ENCODE peak calls at places on chromosomes 6 and 20, in seven cellular contexts. I is WTC11, K is GM12878, E is K562, S is HCT116, F is HepG2, T is H1. X is an unnamed sample.
A peak's percentile ranks its signal among the peaks of the same experiment; 100 is the strongest.

GRCh38 chr6:150306290-150306689 is 62.5 kb upstream of the IYD start:
- DNase-seq in T (no peak), K (no peak), S (no peak), I (no peak), E (no peak), F (no peak), X (no peak)

GRCh38 chr6:136011475-136011874 is 160.0 kb downstream of the PDE7B start:
- DNase-seq in I (no peak), E (no peak), F (no peak), T (no peak), K (no peak), S (no peak), X (no peak)

GRCh38 chr20:62921119-62921687 is 5.1 kb downstream of the DIDO1 start:
- DNase-seq in K (no peak), T (no peak), F (peak; percentile 88), S (peak; percentile 49), I (peak; percentile 72), E (peak; percentile 43), X (peak; percentile 75)

GRCh38 chr20:33423141-33423834 is 20.3 kb downstream of the SNTA1 start:
- DNase-seq in E (peak; percentile 80), I (no peak), F (no peak), K (no peak), T (no peak), S (no peak), X (no peak)

GRCh38 chr20:37501940-37502339 is 19.1 kb upstream of the NNAT start:
- DNase-seq in E (no peak), I (peak; percentile 44), K (no peak), S (no peak), T (no peak), F (no peak), X (no peak)

GRCh38 chr6:36368921-36369880 is 18.3 kb downstream of the ETV7 start:
- DNase-seq in F (no peak), K (no peak), T (no peak), I (no peak), E (no peak), S (no peak), X (no peak)

GRCh38 chr6:40340957-40341356 is 246.2 kb downstream of the LRFN2 start:
- DNase-seq in K (no peak), I (no peak), T (no peak), S (no peak), F (no peak), E (no peak), X (no peak)

GRCh38 chr6:11278207-11278559 is 45.7 kb upstream of the NEDD9 start:
- DNase-seq in E (no peak), I (no peak), T (no peak), S (no peak), F (no peak), K (peak; percentile 60), X (no peak)

GRCh38 chr6:118263929-118264486 is 284.1 kb upstream of the PLN start:
- DNase-seq in E (no peak), K (no peak), F (peak; percentile 30), S (peak; percentile 15), T (no peak), I (peak; percentile 47), X (peak; percentile 34)

GRCh38 chr20:57514273-57514751 is 10.6 kb downstream of the CTCFL start:
- DNase-seq in T (no peak), E (peak; percentile 41), S (peak; percentile 58), F (peak; percentile 73), K (no peak), I (peak; percentile 71), X (peak; percentile 73)

GRCh38 chr6:1082040-1082935 is 229.6 kb upstream of the FOXQ1 start:
- DNase-seq in F (no peak), I (no peak), E (no peak), S (no peak), K (no peak), T (no peak), X (no peak)

GRCh38 chr6:163711071-163711470 is 296.6 kb downstream of the QKI start:
- DNase-seq in F (no peak), I (no peak), S (no peak), T (no peak), K (no peak), E (no peak), X (no peak)

GRCh38 chr6:163711615-163712568 is 297.4 kb downstream of the QKI start:
- DNase-seq in T (no peak), K (peak; percentile 72), I (no peak), F (peak; percentile 11), S (no peak), E (no peak), X (no peak)

GRCh38 chr6:163712981-163713380 is 298.5 kb downstream of the QKI start:
- DNase-seq in I (no peak), S (no peak), E (no peak), F (no peak), K (no peak), T (no peak), X (no peak)

GRCh38 chr6:163714179-163714578 is 299.7 kb downstream of the QKI start:
- DNase-seq in I (no peak), S (no peak), F (no peak), T (no peak), K (no peak), E (no peak), X (no peak)

GRCh38 chr6:163712569-163712966 is 298.1 kb downstream of the QKI start:
- DNase-seq in K (no peak), F (no peak), S (no peak), T (no peak), I (no peak), E (no peak), X (no peak)
- TF ChIP-seq SP1 in K (no peak), F (no peak), S (no peak), T (no peak), I (no peak), E (no peak), X (no peak)

GRCh38 chr6:30876039-30876730 is 8.1 kb upstream of the DDR1 start:
- DNase-seq in S (peak; percentile 56), K (no peak), I (no peak), E (no peak), F (no peak), T (no peak), X (no peak)

GRCh38 chr6:30870546-30870945 is 13.8 kb upstream of the DDR1 start:
- DNase-seq in K (no peak), E (no peak), F (no peak), T (no peak), S (no peak), I (no peak), X (no peak)

GRCh38 chr6:30875244-30876038 is 8.9 kb upstream of the DDR1 start:
- DNase-seq in K (no peak), S (no peak), F (no peak), I (no peak), E (no peak), T (no peak), X (no peak)

GRCh38 chr6:30871592-30872183 is 12.6 kb upstream of the DDR1 start:
- DNase-seq in S (no peak), T (no peak), K (no peak), E (no peak), I (no peak), F (no peak), X (no peak)

GRCh38 chr6:30873137-30873640 is 11.1 kb upstream of the DDR1 start:
- DNase-seq in E (peak; percentile 14), I (no peak), F (no peak), S (no peak), K (no peak), T (no peak), X (no peak)
- TF ChIP-seq SP1 in E (no peak), I (no peak), F (no peak), S (no peak), K (no peak), T (no peak), X (no peak)

GRCh38 chr6:129955584-129955983 is 62.8 kb upstream of the L3MBTL3 start:
- DNase-seq in T (no peak), S (no peak), E (no peak), K (no peak), I (no peak), F (no peak), X (no peak)

GRCh38 chr6:129957941-129958898 is 60.2 kb upstream of the L3MBTL3 start:
- DNase-seq in I (no peak), F (no peak), S (no peak), T (no peak), E (no peak), K (no peak), X (no peak)

GRCh38 chr6:129959358-129959930 is 58.9 kb upstream of the L3MBTL3 start:
- DNase-seq in E (no peak), T (no peak), S (no peak), F (no peak), I (no peak), K (no peak), X (no peak)

DNA sequence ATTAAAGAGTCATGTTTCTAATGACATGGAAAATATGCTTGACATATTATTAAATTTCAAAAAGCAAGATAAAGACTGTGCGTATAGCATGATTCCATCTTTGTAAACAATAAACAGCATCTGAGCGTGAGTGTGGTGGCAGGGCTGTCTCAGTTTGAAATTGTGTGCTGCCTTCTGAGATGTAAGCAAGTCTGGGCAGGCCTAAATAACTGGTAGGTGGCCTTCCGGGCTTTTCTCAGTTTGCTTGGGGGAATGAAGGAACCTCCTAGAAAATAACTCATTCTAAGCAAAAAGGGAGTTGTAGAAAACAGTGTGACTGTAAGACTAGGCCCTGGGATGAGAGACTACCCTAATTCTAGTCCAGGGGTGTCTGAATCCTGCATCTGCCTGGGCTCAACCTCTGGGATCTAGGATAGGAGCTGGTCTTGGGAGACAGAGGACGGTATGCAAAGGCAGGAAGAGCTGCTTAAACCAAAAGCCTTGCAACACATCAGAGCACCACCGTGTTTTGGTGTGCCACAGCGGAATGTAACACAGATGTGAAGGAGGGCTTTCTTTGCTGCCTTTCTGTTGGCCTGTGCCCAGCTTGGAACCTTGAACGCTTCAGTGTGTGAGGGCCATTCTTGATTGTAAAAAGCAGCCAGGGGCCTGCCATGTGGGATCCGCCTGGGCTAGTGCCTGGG is 63.5 kb upstream of the L3MBTL3 start:
- DNase-seq in K (no peak), E (no peak), F (no peak), T (no peak), S (no peak), I (no peak), X (no peak)
- TF ChIP-seq SP1 in K (no peak), E (no peak), F (no peak), T (no peak), S (no peak), I (no peak), X (no peak)

GRCh38 chr6:17442196-17442595 is 48.8 kb downstream of the CAP2 start:
- DNase-seq in T (no peak), S (no peak), K (no peak), I (no peak), F (no peak), E (no peak), X (no peak)

GRCh38 chr6:17446713-17447112 is 53.3 kb downstream of the CAP2 start:
- DNase-seq in E (no peak), I (peak; percentile 14), F (no peak), K (no peak), T (no peak), S (no peak), X (no peak)

GRCh38 chr6:17450825-17451224 is 57.4 kb downstream of the CAP2 start:
- DNase-seq in I (no peak), K (no peak), F (no peak), T (no peak), E (no peak), S (no peak), X (no peak)

DNA sequence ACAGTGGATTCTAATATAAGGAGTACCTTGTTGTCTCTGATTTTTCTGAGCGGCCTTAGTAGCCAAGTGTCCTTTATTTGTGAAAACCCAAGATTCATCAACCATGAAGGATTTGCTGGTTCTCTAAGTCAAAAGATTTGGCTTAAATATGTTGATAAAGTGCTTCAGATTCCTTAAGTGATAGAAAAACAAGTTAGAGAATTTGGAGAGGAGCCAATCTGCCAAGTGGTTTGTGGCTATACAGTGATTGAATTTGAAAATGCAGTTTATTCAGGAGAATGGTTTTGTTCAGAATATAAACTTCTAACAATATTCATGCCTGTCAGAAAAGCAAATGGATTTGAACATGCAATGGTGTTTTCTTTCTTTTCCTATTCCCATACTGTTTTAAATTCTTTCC is 54.8 kb downstream of the CAP2 start:
- DNase-seq in F (no peak), E (no peak), K (no peak), S (no peak), T (no peak), I (no peak), X (no peak)
- TF ChIP-seq SP1 in F (no peak), E (no peak), K (no peak), S (no peak), T (no peak), I (no peak), X (no peak)